ENCODE peak calls at places on chromosomes 5 and 9, in four cellular contexts. P, F, S and K are unnamed samples.

GRCh38 chr5:57887851-57888621 is 405.4 kb upstream of the ACTBL2 start:
- DNase-seq in P (no peak), F (no peak), S (peak), K (peak)

GRCh38 chr9:36868591-36869282 is 165.3 kb downstream of the PAX5 start:
- DNase-seq in P (no peak), F (no peak), S (no peak), K (no peak)

GRCh38 chr9:24712190-24712589 is 166.5 kb upstream of the IZUMO3 start:
- DNase-seq in P (no peak), F (no peak), S (no peak), K (no peak)

GRCh38 chr9:20378851-20379250 is 243.4 kb downstream of the MLLT3 start:
- DNase-seq in P (no peak), F (no peak), S (no peak), K (no peak)

GRCh38 chr5:102716017-102716416 is 39.1 kb upstream of the PAM start:
- DNase-seq in P (no peak), F (no peak), S (no peak), K (no peak)

GRCh38 chr9:13281356-13282016 is 2.0 kb upstream of the MPDZ start:
- DNase-seq in P (no peak), F (no peak), S (no peak), K (no peak)

GRCh38 chr9:35658894-35659220 is 765 bp downstream of the CCDC107 start:
- DNase-seq in P (no peak), F (no peak), S (no peak), K (no peak)

GRCh38 chr5:56415356-56415765 is 182.2 kb upstream of the ANKRD55 start:
- DNase-seq in P (peak), F (peak), S (peak), K (peak)

GRCh38 chr9:92709240-92709639 is 39.3 kb upstream of the IPPK start:
- DNase-seq in P (no peak), F (no peak), S (no peak), K (no peak)

GRCh38 chr5:22611327-22611726 is 241.8 kb downstream of the CDH12 start:
- DNase-seq in P (no peak), F (no peak), S (no peak), K (no peak)

GRCh38 chr9:125994066-125994943 is 247.1 kb downstream of the PBX3 start:
- DNase-seq in P (no peak), F (no peak), S (no peak), K (no peak)

GRCh38 chr5:110288766-110289165 is 437.7 kb downstream of the TMEM232 start:
- DNase-seq in P (peak), F (no peak), S (no peak), K (peak)

GRCh38 chr9:137843355-137843754 is 34.2 kb upstream of the CACNA1B start:
- DNase-seq in P (no peak), F (no peak), S (no peak), K (no peak)

GRCh38 chr9:125650271-125650737 is 56.7 kb downstream of the MAPKAP1 start:
- DNase-seq in P (no peak), F (peak), S (no peak), K (no peak)

GRCh38 chr5:80935811-80936385 is 24.3 kb upstream of the RASGRF2 start:
- DNase-seq in P (no peak), F (no peak), S (no peak), K (no peak)
- TF ChIP-seq CTCF in P (no peak), F (no peak), S (peak), K (no peak)

GRCh38 chr5:137695651-137696428 is 40.0 kb downstream of the KLHL3 start:
- DNase-seq in P (no peak), F (no peak), S (peak), K (no peak)
- TF ChIP-seq CTCF in P (no peak), F (no peak), S (peak), K (no peak)

GRCh38 chr5:143448518-143448917 is 45.0 kb upstream of the NR3C1 start:
- DNase-seq in P (no peak), F (no peak), S (no peak), K (no peak)
- TF ChIP-seq CTCF in P (no peak), F (peak), S (no peak), K (no peak)

GRCh38 chr9:118522093-118523028 is 818.2 kb downstream of the TLR4 start:
- DNase-seq in P (no peak), F (peak), S (peak), K (peak)
- TF ChIP-seq CTCF in P (peak), F (peak), S (peak), K (peak)

GRCh38 chr5:65213921-65214525 is 267.7 kb downstream of the ADAMTS6 start:
- DNase-seq in P (no peak), F (no peak), S (no peak), K (no peak)
- TF ChIP-seq CTCF in P (peak), F (peak), S (peak), K (peak)

GRCh38 chr5:77514457-77514856 is 22.3 kb upstream of the WDR41 start:
- DNase-seq in P (no peak), F (no peak), S (no peak), K (no peak)

GRCh38 chr5:77518304-77518703 is 26.2 kb upstream of the WDR41 start:
- DNase-seq in P (no peak), F (no peak), S (no peak), K (no peak)
- TF ChIP-seq CTCF in P (no peak), F (peak), S (peak), K (peak)

DNA sequence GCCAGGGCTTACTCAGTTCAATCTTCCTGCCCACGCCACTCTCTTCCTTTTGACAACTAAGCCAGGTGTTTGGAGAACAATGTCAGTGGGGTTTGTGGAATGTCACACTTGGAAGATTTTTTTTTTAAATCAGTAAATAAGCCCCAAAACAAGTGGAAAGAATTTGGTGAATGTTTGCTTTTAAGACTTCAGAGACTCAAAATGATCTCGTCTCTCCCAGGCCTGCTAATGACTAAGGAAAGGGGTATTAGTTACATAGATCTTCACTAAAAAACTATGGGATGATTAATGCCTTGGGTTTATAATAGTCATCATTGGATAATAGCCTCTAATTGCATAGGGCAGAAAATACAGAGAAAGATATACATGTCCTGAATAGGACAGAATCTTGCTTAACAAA is 166.4 kb downstream of the DMRT2 start:
- DNase-seq in P (no peak), F (no peak), S (no peak), K (no peak)
- TF ChIP-seq CTCF in P (no peak), F (no peak), S (no peak), K (no peak)

DNA sequence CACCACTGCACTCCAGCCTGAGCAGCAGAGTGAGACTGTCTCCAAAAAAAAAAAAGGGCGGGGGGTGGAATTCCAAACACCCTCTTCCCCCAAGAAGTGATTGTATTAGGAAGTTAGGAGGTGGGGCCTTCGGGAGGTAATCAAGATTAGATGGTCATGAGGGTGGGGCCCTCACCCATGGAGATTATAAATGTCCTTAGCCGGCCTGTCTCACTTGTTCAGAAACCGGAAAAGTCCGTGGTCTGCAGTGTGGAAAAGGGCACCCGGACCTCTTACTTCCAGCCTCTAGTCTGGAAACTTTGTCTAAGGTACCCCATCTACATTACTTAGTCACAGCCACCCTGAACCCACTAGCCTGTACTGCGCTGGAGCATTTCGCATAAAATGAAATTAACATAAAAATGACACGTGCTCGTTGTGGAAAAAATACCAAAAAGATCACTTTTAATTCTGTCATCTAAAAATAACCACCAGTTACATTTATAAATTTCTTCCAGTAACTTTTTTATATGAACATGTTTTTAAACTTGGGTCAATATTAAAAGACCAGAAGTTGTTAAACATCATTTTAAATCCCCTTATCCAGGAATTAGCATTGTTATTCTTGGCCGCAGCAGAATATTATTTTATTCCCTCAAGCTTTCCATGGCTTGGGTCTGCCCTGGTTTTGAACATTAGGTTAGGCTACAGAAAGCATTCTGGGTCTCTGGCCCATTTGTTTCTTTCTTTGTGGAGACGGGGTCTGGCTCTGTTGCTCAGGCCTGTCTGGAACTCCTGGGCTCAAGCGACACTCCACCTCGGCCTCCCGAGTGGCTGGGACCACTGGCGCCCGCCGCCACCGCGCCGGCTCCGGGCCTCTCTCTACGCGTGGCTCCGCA is 1.1 kb upstream of the CKS2 start:
- DNase-seq in P (no peak), F (no peak), S (peak), K (no peak)
- TF ChIP-seq CTCF in P (no peak), F (no peak), S (no peak), K (no peak)